ENCODE peak calls at places on chromosomes 12 and 14, in nine cellular contexts. Q is Peyer's patch, N is psoas muscle, X is Caco-2, P is uterus, F is dorsolateral prefrontal cortex, L is PC-3, K is IMR-90, I is left ventricle myocardium inferior. H is an unnamed sample.

GRCh38 chr14:89303452-89304435 is 113.3 kb downstream of the FOXN3 start:
- DNase-seq in Q (peak; percentile 80), N (peak; percentile 62), X (no peak), P (peak; percentile 65), F (no peak), L (peak; percentile 64), K (peak; percentile 95), I (peak; percentile 53), H (peak; percentile 73)

GRCh38 chr12:118685983-118686607 is 295.2 kb upstream of the SRRM4 start:
- DNase-seq in Q (no peak), N (no peak), X (peak; percentile 40), P (no peak), F (no peak), L (no peak), K (no peak), I (no peak), H (no peak)

GRCh38 chr14:51167587-51168219 is 72.3 kb upstream of the TMX1 start:
- DNase-seq in Q (no peak), N (no peak), X (no peak), P (no peak), F (no peak), L (peak; percentile 17), K (no peak), I (no peak), H (no peak)

GRCh38 chr12:68532204-68532886 is 78.4 kb upstream of the RAP1B start:
- DNase-seq in Q (no peak), N (no peak), X (no peak), P (no peak), F (no peak), L (no peak), K (no peak), I (no peak), H (no peak)

GRCh38 chr14:95233702-95234241 is 76.4 kb upstream of the DICER1 start:
- DNase-seq in Q (peak; percentile 67), N (peak; percentile 82), X (no peak), P (no peak), F (no peak), L (no peak), K (no peak), I (peak; percentile 62), H (no peak)

GRCh38 chr14:97401714-97402113 is 604.5 kb downstream of the VRK1 start:
- DNase-seq in Q (no peak), N (no peak), X (no peak), P (no peak), F (no peak), L (no peak), K (no peak), I (no peak), H (no peak)

GRCh38 chr12:53200458-53201169 is 6.4 kb downstream of the ITGB7 start:
- DNase-seq in Q (peak; percentile 55), N (no peak), X (no peak), P (no peak), F (no peak), L (no peak), K (no peak), I (no peak), H (no peak)

GRCh38 chr14:56002316-56002715 is 115.9 kb upstream of the PELI2 start:
- DNase-seq in Q (no peak), N (no peak), X (no peak), P (no peak), F (no peak), L (peak; percentile 51), K (peak; percentile 23), I (no peak), H (no peak)

GRCh38 chr12:131912526-131913274 is 16.4 kb upstream of the PUS1 start:
- DNase-seq in Q (no peak), N (peak; percentile 79), X (no peak), P (peak; percentile 77), F (peak; percentile 55), L (peak; percentile 86), K (peak; percentile 85), I (peak; percentile 91), H (peak; percentile 77)

GRCh38 chr12:81502912-81503695 is 256.0 kb downstream of the PPFIA2 start:
- DNase-seq in Q (no peak), N (no peak), X (no peak), P (no peak), F (no peak), L (peak; percentile 20), K (peak; percentile 45), I (no peak), H (no peak)

GRCh38 chr12:47757840-47758583 is 668 bp downstream of the RAPGEF3 start:
- DNase-seq in Q (no peak), N (no peak), X (no peak), P (peak; percentile 50), F (no peak), L (no peak), K (no peak), I (no peak), H (peak; percentile 73)

DNA sequence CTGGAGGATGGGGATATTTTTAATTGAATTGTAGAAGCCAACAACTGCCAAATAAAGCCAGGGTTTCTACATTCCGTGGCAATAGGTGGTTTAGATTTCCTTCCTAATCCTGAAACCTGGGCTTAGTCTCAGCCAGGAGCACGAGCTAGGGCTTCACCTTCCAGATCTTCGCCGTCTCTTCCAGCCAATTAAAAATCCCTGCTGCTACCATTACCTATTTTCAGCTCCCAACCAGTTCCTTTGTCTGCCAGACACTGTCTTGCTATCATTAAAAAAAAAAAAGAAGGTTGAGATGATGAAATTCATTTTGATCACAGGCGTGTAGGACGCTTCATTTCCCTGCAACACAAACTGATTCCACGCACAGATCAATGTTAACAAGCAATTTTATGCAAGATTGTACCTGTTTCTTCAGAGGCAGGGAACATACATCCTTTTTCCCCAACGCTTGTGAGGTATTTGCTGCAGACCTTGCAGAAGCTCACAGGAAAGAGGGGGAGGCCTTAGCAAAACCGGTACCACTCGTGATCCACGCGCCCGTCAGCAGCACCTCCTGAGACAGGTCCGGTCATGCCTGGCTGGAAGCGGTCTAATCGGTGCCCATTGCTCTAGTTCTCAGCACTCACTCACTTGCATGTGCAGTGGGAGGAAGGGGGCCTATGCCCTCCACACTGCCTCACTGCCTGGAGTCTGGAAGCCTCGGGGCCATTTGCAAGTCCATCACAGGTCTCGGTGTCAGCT is 65.1 kb downstream of the SLC6A12 start:
- DNase-seq in Q (no peak), N (no peak), X (no peak), P (no peak), F (no peak), L (no peak), K (no peak), I (no peak), H (no peak)
- H3K27me3 ChIP-seq in Q (no peaks in the 10 kb centered on the region), N (no peaks in the 10 kb centered on the region), X (no peaks in the 10 kb centered on the region), P (no peaks in the 10 kb centered on the region), F (no peaks in the 10 kb centered on the region), L (peaks cover 18% of the 10 kb centered on the region), K (peaks cover 47% of the 10 kb centered on the region), I (peaks cover 20% of the 10 kb centered on the region), H (no peaks in the 10 kb centered on the region)

GRCh38 chr12:45726594-45727300 is 2.8 kb upstream of the ARID2 start:
- DNase-seq in Q (peak; percentile 73), N (peak; percentile 81), X (peak; percentile 45), P (peak; percentile 58), F (peak; percentile 62), L (peak; percentile 39), K (peak; percentile 21), I (peak; percentile 61), H (peak; percentile 78)

GRCh38 chr12:45725631-45726593 is 3.6 kb upstream of the ARID2 start:
- DNase-seq in Q (peak; percentile 54), N (no peak), X (no peak), P (no peak), F (no peak), L (peak; percentile 63), K (peak; percentile 51), I (no peak), H (no peak)

GRCh38 chr12:45727994-45728624 is 1.4 kb upstream of the ARID2 start:
- DNase-seq in Q (no peak), N (no peak), X (no peak), P (no peak), F (no peak), L (no peak), K (peak; percentile 5), I (no peak), H (no peak)

GRCh38 chr12:45728625-45729232 is 777 bp upstream of the ARID2 start:
- DNase-seq in Q (peak; percentile 99), N (peak; percentile 98), X (peak; percentile 99), P (peak; percentile 96), F (peak; percentile 96), L (peak; percentile 93), K (peak; percentile 96), I (peak; percentile 97), H (peak; percentile 95)

GRCh38 chr12:45727301-45727993 is 2.1 kb upstream of the ARID2 start:
- DNase-seq in Q (peak; percentile 97), N (peak; percentile 97), X (peak; percentile 99), P (peak; percentile 93), F (peak; percentile 91), L (peak; percentile 95), K (peak; percentile 98), I (peak; percentile 94), H (peak; percentile 95)
- H3K27me3 ChIP-seq in Q (no peaks in the 10 kb centered on the region), N (no peaks in the 10 kb centered on the region), X (no peaks in the 10 kb centered on the region), P (no peaks in the 10 kb centered on the region), F (no peaks in the 10 kb centered on the region), L (no peaks in the 10 kb centered on the region), K (no peaks in the 10 kb centered on the region), I (no peaks in the 10 kb centered on the region), H (no peaks in the 10 kb centered on the region)

GRCh38 chr12:57208116-57208945 is 8.3 kb upstream of the NXPH4 start:
- DNase-seq in Q (no peak), N (no peak), X (no peak), P (no peak), F (no peak), L (no peak), K (no peak), I (no peak), H (no peak)
- H3K27me3 ChIP-seq in Q (no peaks in the 10 kb centered on the region), N (no peaks in the 10 kb centered on the region), X (no peaks in the 10 kb centered on the region), P (no peaks in the 10 kb centered on the region), F (no peaks in the 10 kb centered on the region), L (no peaks in the 10 kb centered on the region), K (no peaks in the 10 kb centered on the region), I (no peaks in the 10 kb centered on the region), H (no peaks in the 10 kb centered on the region)

GRCh38 chr12:124358572-124358971 is 63.7 kb downstream of the RFLNA start:
- DNase-seq in Q (no peak), N (no peak), X (no peak), P (no peak), F (no peak), L (no peak), K (no peak), I (no peak), H (no peak)
- H3K27me3 ChIP-seq in Q (no peaks in the 10 kb centered on the region), N (no peaks in the 10 kb centered on the region), X (no peaks in the 10 kb centered on the region), P (no peaks in the 10 kb centered on the region), F (no peaks in the 10 kb centered on the region), L (no peaks in the 10 kb centered on the region), K (no peaks in the 10 kb centered on the region), I (no peaks in the 10 kb centered on the region), H (no peaks in the 10 kb centered on the region)

DNA sequence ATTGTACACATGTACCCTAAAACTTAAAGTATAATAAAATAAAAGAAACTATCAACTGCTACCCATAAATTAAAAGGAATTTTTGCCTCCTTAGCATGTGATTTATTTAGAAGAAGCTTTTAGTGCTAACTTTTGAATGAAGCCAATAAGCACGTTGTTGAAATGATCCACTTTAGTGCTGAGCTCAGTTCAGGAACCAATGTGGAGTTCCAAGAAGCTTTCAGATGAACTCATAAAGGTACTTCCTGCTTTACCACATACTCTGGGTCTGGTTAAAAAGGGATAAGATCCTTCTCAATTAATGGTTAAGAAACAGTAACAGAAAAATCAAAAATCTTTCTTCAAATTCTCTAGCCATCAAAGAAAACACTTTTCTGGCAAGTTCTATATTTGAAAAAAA is 39.4 kb downstream of the TMTC1 start:
- DNase-seq in Q (no peak), N (no peak), X (no peak), P (no peak), F (no peak), L (no peak), K (peak; percentile 23), I (no peak), H (no peak)
- H3K27me3 ChIP-seq in Q (no peaks in the 10 kb centered on the region), N (no peaks in the 10 kb centered on the region), X (no peaks in the 10 kb centered on the region), P (no peaks in the 10 kb centered on the region), F (no peaks in the 10 kb centered on the region), L (peaks cover 9% of the 10 kb centered on the region), K (no peaks in the 10 kb centered on the region), I (no peaks in the 10 kb centered on the region), H (no peaks in the 10 kb centered on the region)